ENCODE peak calls at places on chromosome 9, in four cellular contexts. One of them, this sample, is unnamed.

GRCh38 chr9:101387871-101388506 is 3.2 kb upstream of the BAAT start:
- DNase-seq in breast epithelium: no peak
- DNase-seq in HCT116: peak
- DNase-seq in GM12878: no peak
- DNase-seq in this sample: no peak

GRCh38 chr9:107760469-107761242 is 271.1 kb upstream of the KLF4 start:
- DNase-seq in GM12878: no peak
- DNase-seq in HCT116: no peak
- DNase-seq in breast epithelium: no peak
- DNase-seq in this sample: peak

GRCh38 chr9:115733736-115734135 is 419.9 kb upstream of the PAPPA start:
- DNase-seq in HCT116: no peak
- DNase-seq in breast epithelium: no peak
- DNase-seq in GM12878: no peak
- DNase-seq in this sample: no peak

GRCh38 chr9:74645007-74645639 is 148.0 kb downstream of the RORB start:
- DNase-seq in GM12878: no peak
- DNase-seq in HCT116: peak
- DNase-seq in breast epithelium: no peak
- DNase-seq in this sample: no peak

GRCh38 chr9:26145938-26146337 is 467.7 kb upstream of the TUSC1 start:
- DNase-seq in HCT116: no peak
- DNase-seq in GM12878: no peak
- DNase-seq in breast epithelium: no peak
- DNase-seq in this sample: no peak

GRCh38 chr9:135700525-135700924 is 1.2 kb upstream of the SOHLH1 start:
- DNase-seq in breast epithelium: no peak
- DNase-seq in GM12878: no peak
- DNase-seq in HCT116: no peak
- DNase-seq in this sample: no peak

GRCh38 chr9:35909274-35909673 is at the start of gene SPAAR:
- DNase-seq in GM12878: no peak
- DNase-seq in breast epithelium: no peak
- DNase-seq in HCT116: no peak
- DNase-seq in this sample: no peak

GRCh38 chr9:72948906-72949582 is 3.8 kb downstream of the ALDH1A1 start:
- DNase-seq in HCT116: no peak
- DNase-seq in breast epithelium: no peak
- DNase-seq in GM12878: no peak
- DNase-seq in this sample: no peak

GRCh38 chr9:134658378-134658955 is 16.9 kb downstream of the COL5A1 start:
- DNase-seq in breast epithelium: no peak
- DNase-seq in GM12878: no peak
- DNase-seq in HCT116: no peak
- DNase-seq in this sample: peak

GRCh38 chr9:70340572-70340971 is 73.9 kb downstream of the KLF9 start:
- DNase-seq in GM12878: no peak
- DNase-seq in breast epithelium: no peak
- DNase-seq in HCT116: no peak
- DNase-seq in this sample: no peak

GRCh38 chr9:110208031-110208430 is at the start of gene C9orf152:
- DNase-seq in HCT116: no peak
- DNase-seq in breast epithelium: peak
- DNase-seq in GM12878: no peak
- DNase-seq in this sample: no peak

GRCh38 chr9:88835038-88835466 is 156.2 kb upstream of the S1PR3 start:
- DNase-seq in GM12878: peak
- DNase-seq in breast epithelium: no peak
- DNase-seq in HCT116: no peak
- DNase-seq in this sample: no peak

GRCh38 chr9:79021084-79021483 is 550.7 kb upstream of the TLE4 start:
- DNase-seq in breast epithelium: no peak
- DNase-seq in GM12878: no peak
- DNase-seq in HCT116: no peak
- DNase-seq in this sample: no peak

GRCh38 chr9:99513441-99514112 is 291.5 kb downstream of the SEC61B start:
- DNase-seq in HCT116: no peak
- DNase-seq in GM12878: peak
- DNase-seq in breast epithelium: no peak
- DNase-seq in this sample: no peak

DNA sequence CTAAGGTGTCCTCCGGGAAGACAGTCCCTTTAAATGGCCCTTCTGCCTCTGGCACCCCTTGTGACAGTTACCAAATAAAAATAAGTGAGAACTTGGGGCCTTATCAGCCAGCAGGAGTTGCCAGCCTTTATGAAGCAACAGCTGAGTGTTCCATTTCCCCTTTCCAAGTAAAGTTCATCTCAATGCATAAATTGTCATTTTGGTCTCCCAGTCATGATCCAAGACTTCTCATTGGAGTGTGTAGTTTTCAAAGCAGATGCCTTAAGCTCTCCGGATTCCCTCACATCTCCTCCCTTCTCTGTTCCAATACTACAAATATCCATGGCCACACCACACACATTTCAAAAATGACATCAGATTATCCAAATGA is 4.0 kb downstream of the PTCH1 start:
- DNase-seq in HCT116: no peak
- DNase-seq in breast epithelium: no peak
- DNase-seq in GM12878: no peak
- DNase-seq in this sample: no peak
- H3K4me3 ChIP-seq in HCT116: no peak
- H3K4me3 ChIP-seq in breast epithelium: no peak
- H3K4me3 ChIP-seq in GM12878: no peak
- H3K4me3 ChIP-seq in this sample: no peak

DNA sequence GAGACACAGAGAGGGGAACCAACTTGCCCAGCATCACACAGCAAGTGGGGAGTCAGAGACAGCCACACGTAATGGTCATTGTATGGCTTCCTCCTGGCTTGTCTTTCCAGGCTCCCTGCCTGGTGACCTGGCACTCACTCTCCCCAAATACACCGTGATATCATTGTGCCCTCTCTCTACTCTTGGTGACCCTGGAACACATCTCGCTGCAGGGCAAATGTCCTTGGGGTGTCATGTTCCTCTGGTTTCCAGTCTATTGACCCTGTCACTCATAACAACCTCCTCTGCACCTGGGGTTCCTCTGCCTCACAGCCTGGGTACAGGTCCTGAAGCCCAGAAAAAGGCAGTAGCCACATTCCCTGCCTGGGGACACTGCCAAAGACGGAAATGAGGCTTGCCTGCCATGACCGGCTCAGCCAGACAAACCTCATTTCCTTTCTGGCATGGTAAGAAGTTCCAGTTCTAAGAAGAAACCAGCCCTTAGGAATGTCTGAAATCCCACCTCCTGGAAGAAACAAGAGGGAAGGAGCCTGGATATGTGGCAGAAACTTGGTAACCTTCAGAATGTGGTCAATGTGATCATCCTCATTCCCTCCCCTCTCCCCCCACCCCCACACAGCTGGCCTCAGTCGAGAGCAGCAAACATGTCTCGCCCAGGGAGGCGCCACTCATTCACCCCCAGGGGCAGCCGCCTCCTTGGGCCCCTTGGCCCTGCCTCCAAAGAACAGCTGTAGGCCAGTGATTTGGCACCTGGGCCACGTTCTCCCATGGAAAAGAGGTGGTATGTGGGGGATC is 30.6 kb upstream of the SMU1 start:
- DNase-seq in breast epithelium: peak
- DNase-seq in HCT116: no peak
- DNase-seq in GM12878: no peak
- DNase-seq in this sample: peak
- TF ChIP-seq POLR2AphosphoS5 in breast epithelium: no peak
- TF ChIP-seq POLR2AphosphoS5 in HCT116: no peak
- TF ChIP-seq POLR2AphosphoS5 in GM12878: no peak
- TF ChIP-seq POLR2AphosphoS5 in this sample: no peak

GRCh38 chr9:119369670-119370366 is 583 bp upstream of the BRINP1 start:
- DNase-seq in breast epithelium: no peak
- DNase-seq in HCT116: no peak
- DNase-seq in GM12878: no peak
- DNase-seq in this sample: no peak

GRCh38 chr9:119370816-119371215 is 1.6 kb upstream of the BRINP1 start:
- DNase-seq in breast epithelium: no peak
- DNase-seq in GM12878: no peak
- DNase-seq in HCT116: no peak
- DNase-seq in this sample: no peak

GRCh38 chr9:119368681-119369581 is at the start of gene BRINP1:
- DNase-seq in breast epithelium: peak
- DNase-seq in HCT116: no peak
- DNase-seq in GM12878: no peak
- DNase-seq in this sample: no peak

GRCh38 chr9:119366909-119367690 is 2.1 kb downstream of the BRINP1 start:
- DNase-seq in breast epithelium: no peak
- DNase-seq in HCT116: no peak
- DNase-seq in GM12878: no peak
- DNase-seq in this sample: no peak

DNA sequence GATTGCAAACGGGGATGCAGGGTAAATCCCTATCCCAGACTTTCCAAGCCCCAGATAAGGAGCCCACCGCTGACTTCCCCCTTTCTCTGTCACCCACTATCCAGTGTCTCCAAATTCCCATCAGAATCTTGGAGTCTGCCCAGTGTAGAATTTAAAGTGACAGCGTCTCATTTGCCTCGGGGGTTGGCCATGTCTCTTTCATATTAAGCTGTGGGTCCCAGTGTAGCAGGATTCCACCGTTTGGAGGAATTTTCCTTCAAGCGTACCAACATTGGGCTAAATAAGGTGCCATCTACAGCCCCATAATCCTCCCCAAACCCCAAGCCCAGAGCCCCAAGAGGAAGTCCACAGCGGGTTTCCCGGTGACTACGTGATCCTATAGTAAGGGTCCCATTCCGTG is 1.1 kb downstream of the BRINP1 start:
- DNase-seq in HCT116: no peak
- DNase-seq in breast epithelium: no peak
- DNase-seq in GM12878: no peak
- DNase-seq in this sample: no peak
- H3K4me3 ChIP-seq in HCT116: no peak
- H3K4me3 ChIP-seq in breast epithelium: peak
- H3K4me3 ChIP-seq in GM12878: no peak
- H3K4me3 ChIP-seq in this sample: no peak

DNA sequence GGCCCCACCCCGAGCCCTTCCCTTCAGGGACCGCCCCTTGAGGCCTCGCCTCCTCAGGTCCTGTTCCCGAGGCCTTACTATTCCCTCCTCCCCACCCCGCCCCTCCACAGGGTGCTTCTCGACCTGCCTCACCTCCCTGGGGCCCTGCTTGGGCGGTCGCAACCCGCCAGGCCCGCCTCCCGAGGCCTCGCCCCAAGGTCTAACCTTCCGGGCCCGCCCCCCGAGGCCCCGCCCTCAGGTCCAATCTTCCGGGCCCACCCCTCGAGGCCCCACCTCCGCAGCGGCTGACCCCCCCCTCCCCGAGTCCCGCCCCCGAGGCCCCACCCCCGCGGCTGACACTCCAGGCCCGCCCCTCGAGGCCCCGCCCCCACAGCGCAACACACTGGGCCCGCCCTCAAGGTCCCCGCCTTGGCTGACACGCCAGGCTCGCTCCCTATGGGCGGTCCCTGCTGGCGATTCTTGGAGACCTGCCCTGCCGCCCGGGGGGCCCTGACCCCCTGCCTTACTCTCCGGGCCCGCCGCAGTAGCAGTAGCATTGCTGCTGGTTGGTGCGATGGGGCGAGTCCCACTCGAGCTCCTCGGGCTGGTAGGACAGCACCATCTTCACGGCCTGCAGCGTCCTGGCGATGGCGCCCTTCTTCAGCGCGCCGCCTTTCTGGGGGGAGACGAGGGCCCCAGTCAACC is 8.2 kb downstream of the PHF19 start:
- DNase-seq in HCT116: peak
- DNase-seq in breast epithelium: peak
- DNase-seq in GM12878: peak
- DNase-seq in this sample: peak
- TF ChIP-seq POLR2AphosphoS5 in HCT116: no peak
- TF ChIP-seq POLR2AphosphoS5 in breast epithelium: peak
- TF ChIP-seq POLR2AphosphoS5 in GM12878: no peak
- TF ChIP-seq POLR2AphosphoS5 in this sample: peak

GRCh38 chr9:131043097-131043496 is 34.1 kb downstream of the LAMC3 start:
- DNase-seq in breast epithelium: no peak
- DNase-seq in GM12878: no peak
- DNase-seq in HCT116: no peak
- DNase-seq in this sample: no peak
- H3K4me3 ChIP-seq in breast epithelium: no peak
- H3K4me3 ChIP-seq in GM12878: no peak
- H3K4me3 ChIP-seq in HCT116: no peak
- H3K4me3 ChIP-seq in this sample: no peak

DNA sequence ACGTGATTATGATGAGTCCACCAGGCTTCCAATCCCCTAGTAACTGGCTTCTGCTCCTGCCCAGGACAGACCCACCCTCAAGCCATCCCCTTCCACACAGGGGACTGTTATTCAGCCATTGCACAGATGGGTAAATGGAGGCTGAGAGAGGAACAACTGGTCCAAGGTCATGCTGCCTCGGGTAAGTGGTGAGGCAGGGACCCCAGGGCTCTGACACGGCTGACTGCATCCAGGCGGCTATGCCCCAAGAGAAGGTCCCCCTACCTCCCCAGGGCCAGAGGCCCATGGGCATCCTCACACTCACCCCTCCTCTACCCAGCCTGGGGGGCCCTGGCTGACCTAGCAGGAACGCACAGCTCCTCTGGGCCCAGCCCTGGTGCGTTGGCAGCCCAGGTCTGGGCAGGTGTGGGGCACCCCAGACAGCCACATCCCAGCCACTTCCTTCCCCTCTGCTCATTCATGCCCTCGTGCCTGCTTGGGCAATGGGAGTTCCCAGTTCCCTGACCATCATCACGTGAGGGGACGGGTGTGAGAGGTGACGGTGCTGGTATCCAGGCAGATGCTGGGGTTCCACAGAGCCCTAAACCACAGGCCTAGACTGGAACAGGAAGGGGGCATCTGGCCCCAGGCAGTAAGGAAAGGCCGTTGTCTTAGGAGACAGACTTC is 8.5 kb downstream of the RALGDS start:
- DNase-seq in HCT116: no peak
- DNase-seq in GM12878: peak
- DNase-seq in breast epithelium: peak
- DNase-seq in this sample: peak
- TF ChIP-seq POLR2AphosphoS5 in HCT116: no peak
- TF ChIP-seq POLR2AphosphoS5 in GM12878: no peak
- TF ChIP-seq POLR2AphosphoS5 in breast epithelium: peak
- TF ChIP-seq POLR2AphosphoS5 in this sample: no peak

GRCh38 chr9:127755558-127756060 is 20.5 kb upstream of the TOR2A start:
- DNase-seq in GM12878: no peak
- DNase-seq in breast epithelium: no peak
- DNase-seq in HCT116: no peak
- DNase-seq in this sample: no peak
- H3K4me3 ChIP-seq in GM12878: no peak
- H3K4me3 ChIP-seq in breast epithelium: peak
- H3K4me3 ChIP-seq in HCT116: no peak
- H3K4me3 ChIP-seq in this sample: no peak

GRCh38 chr9:95446259-95446658 is 70.5 kb downstream of the PTCH1 start:
- DNase-seq in GM12878: no peak
- DNase-seq in HCT116: no peak
- DNase-seq in breast epithelium: no peak
- DNase-seq in this sample: no peak
- TF ChIP-seq POLR2AphosphoS5 in GM12878: no peak
- TF ChIP-seq POLR2AphosphoS5 in HCT116: no peak
- TF ChIP-seq POLR2AphosphoS5 in breast epithelium: no peak
- TF ChIP-seq POLR2AphosphoS5 in this sample: no peak

This sample was measured in sigmoid colon.